ENCODE peak calls at places on chromosomes 4 and X, in four cellular contexts. K is PC-9, D is RWPE2, R is fibroblast of lung. Q is an unnamed sample.

GRCh38 chrX:119996600-119997524 is 53.3 kb upstream of the NKAP start:
- DNase-seq in K (no peak), D (no peak), R (no peak), Q (no peak)

GRCh38 chrX:39729834-39730670 is 367.7 kb downstream of the BCOR start:
- DNase-seq in K (no peak), D (no peak), R (no peak), Q (no peak)

GRCh38 chrX:41733939-41734338 is 10.0 kb downstream of the GPR82 start:
- DNase-seq in K (no peak), D (no peak), R (no peak), Q (no peak)

GRCh38 chrX:40945366-40945713 is 139.9 kb upstream of the USP9X start:
- DNase-seq in K (peak; percentile 7), D (no peak), R (peak; percentile 90), Q (peak; percentile 80)

GRCh38 chrX:150100261-150100660 is 162.0 kb upstream of the EOLA2 start:
- DNase-seq in K (no peak), D (no peak), R (no peak), Q (no peak)

GRCh38 chr4:100679926-100680325 is 162.1 kb upstream of the EMCN start:
- DNase-seq in K (no peak), D (no peak), R (no peak), Q (no peak)

GRCh38 chr4:128162434-128162833 is 101.3 kb downstream of the LARP1B start:
- DNase-seq in K (no peak), D (no peak), R (peak; percentile 20), Q (peak; percentile 21)

GRCh38 chr4:2250003-2250763 is 8.3 kb upstream of the HAUS3 start:
- DNase-seq in K (no peak), D (no peak), R (no peak), Q (no peak)

GRCh38 chr4:118099106-118099505 is 64.8 kb downstream of the NDST3 start:
- DNase-seq in K (no peak), D (no peak), R (no peak), Q (no peak)

GRCh38 chrX:130539721-130540321 is 138.0 kb downstream of the RBMX2 start:
- DNase-seq in K (peak; percentile 36), D (no peak), R (peak; percentile 61), Q (peak; percentile 57)

GRCh38 chr4:76430519-76431388 is 4.3 kb upstream of the SHROOM3 start:
- DNase-seq in K (no peak), D (no peak), R (peak; percentile 77), Q (peak; percentile 75)

GRCh38 chr4:84726356-84726755 is 143.4 kb downstream of the CDS1 start:
- DNase-seq in K (no peak), D (no peak), R (no peak), Q (no peak)

GRCh38 chrX:12955882-12956703 is 18.8 kb upstream of the TMSB4X start:
- DNase-seq in K (peak; percentile 37), D (no peak), R (peak; percentile 81), Q (peak; percentile 84)

GRCh38 chr4:152316969-152317368 is 218.9 kb downstream of the FBXW7 start:
- DNase-seq in K (no peak), D (no peak), R (peak; percentile 35), Q (peak; percentile 8)

GRCh38 chrX:47198687-47199080 is 5.1 kb downstream of the UBA1 start:
- DNase-seq in K (no peak), D (no peak), R (no peak), Q (no peak)

GRCh38 chrX:104972737-104973136 is 247.8 kb downstream of the TEX13A start:
- DNase-seq in K (peak; percentile 2), D (no peak), R (peak; percentile 0), Q (no peak)

GRCh38 chr4:147042046-147042445 is 96.4 kb upstream of the TTC29 start:
- DNase-seq in K (no peak), D (no peak), R (no peak), Q (no peak)

GRCh38 chr4:107718351-107718965 is 1.6 kb downstream of the PAPSS1 start:
- DNase-seq in K (no peak), D (no peak), R (no peak), Q (no peak)

GRCh38 chrX:154804564-154804956 is 725 bp downstream of the MPP1 start:
- DNase-seq in K (no peak), D (no peak), R (no peak), Q (no peak)

GRCh38 chr4:119139316-119139715 is 3.7 kb downstream of the MYOZ2 start:
- DNase-seq in K (no peak), D (no peak), R (peak; percentile 23), Q (peak; percentile 18)

DNA sequence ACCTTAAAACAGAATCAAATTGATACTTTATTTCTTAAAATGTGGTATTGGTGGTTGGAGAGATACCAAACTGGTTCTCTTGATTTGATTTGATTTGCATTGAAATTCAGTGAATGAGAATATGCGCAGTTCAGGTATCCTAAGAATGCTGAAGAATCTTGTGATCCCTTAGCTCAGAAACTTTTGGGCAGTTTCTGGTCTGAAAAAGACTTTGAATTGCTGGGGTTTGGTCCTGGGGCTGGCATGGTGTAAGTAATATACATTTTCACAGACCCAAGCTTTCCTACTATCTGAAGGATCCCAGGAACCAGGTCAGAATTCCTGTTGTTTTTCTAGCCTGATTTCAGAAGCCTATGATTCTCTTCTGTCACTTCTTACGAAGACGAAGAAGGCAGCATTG is 6.6 kb downstream of the RAB33B start:
- DNase-seq in K (no peak), D (no peak), R (no peak), Q (no peak)
- H3K4me3 ChIP-seq in K (no peak overlapping the region), D (no peak overlapping the region), R (no peak overlapping the region), Q (no peak overlapping the region)

GRCh38 chrX:133218329-133218728 is at the start of gene TFDP3:
- DNase-seq in K (no peak), D (no peak), R (no peak), Q (no peak)

GRCh38 chrX:133215017-133215416 is 3.1 kb downstream of the TFDP3 start:
- DNase-seq in K (no peak), D (no peak), R (no peak), Q (no peak)

GRCh38 chrX:133214316-133214715 is 3.8 kb downstream of the TFDP3 start:
- DNase-seq in K (no peak), D (no peak), R (no peak), Q (no peak)

GRCh38 chrX:133215747-133216146 is 2.4 kb downstream of the TFDP3 start:
- DNase-seq in K (peak; percentile 27), D (no peak), R (peak; percentile 11), Q (no peak)
- TF ChIP-seq CTCF in K (peak; percentile 64), D (peak; percentile 37), R (no peak), Q (no peak)

GRCh38 chr4:81519856-81520255 is 48.1 kb upstream of the RASGEF1B start:
- DNase-seq in K (no peak), D (no peak), R (no peak), Q (no peak)

GRCh38 chr4:81519428-81519775 is 47.7 kb upstream of the RASGEF1B start:
- DNase-seq in K (no peak), D (no peak), R (no peak), Q (no peak)

GRCh38 chr4:81518762-81519427 is 47.2 kb upstream of the RASGEF1B start:
- DNase-seq in K (no peak), D (no peak), R (no peak), Q (no peak)

GRCh38 chr4:81512945-81513584 is 41.4 kb upstream of the RASGEF1B start:
- DNase-seq in K (no peak), D (no peak), R (no peak), Q (no peak)

GRCh38 chr4:81516241-81516640 is 44.5 kb upstream of the RASGEF1B start:
- DNase-seq in K (no peak), D (no peak), R (no peak), Q (no peak)
- H3K4me3 ChIP-seq in K (no peak overlapping the region), D (no peak overlapping the region), R (no peak overlapping the region), Q (no peak overlapping the region)

GRCh38 chr4:157803441-157804168 is 369.2 kb downstream of the GASK1B start:
- DNase-seq in K (no peak), D (no peak), R (no peak), Q (no peak)

GRCh38 chr4:157808796-157809408 is 363.9 kb downstream of the GASK1B start:
- DNase-seq in K (no peak), D (no peak), R (no peak), Q (no peak)

GRCh38 chr4:157804169-157804543 is 368.7 kb downstream of the GASK1B start:
- DNase-seq in K (no peak), D (no peak), R (no peak), Q (no peak)

GRCh38 chr4:157806176-157806575 is 366.6 kb downstream of the GASK1B start:
- DNase-seq in K (no peak), D (no peak), R (no peak), Q (no peak)

DNA sequence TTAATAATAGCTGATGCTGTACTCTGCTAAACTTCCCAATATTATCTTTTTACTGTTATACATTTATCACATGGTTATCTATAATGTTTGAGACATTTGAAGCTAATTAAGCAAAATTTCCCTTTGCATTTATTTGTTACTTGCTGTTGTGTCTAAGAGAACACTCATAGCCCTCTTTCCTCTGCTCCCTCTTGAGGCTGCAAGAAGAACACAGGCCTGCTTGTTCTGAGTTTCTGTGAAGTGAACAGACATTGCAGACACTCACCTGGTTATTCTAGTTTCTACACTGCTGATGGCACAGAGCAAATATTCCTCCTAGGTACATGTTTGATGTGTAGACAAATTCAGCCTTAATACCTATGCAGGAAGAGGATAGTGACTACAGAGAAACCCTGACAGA is 367.8 kb downstream of the GASK1B start:
- DNase-seq in K (no peak), D (no peak), R (peak; percentile 1), Q (peak; percentile 19)
- TF ChIP-seq CTCF in K (no peak), D (peak; percentile 22), R (no peak), Q (peak; percentile 42)

DNA sequence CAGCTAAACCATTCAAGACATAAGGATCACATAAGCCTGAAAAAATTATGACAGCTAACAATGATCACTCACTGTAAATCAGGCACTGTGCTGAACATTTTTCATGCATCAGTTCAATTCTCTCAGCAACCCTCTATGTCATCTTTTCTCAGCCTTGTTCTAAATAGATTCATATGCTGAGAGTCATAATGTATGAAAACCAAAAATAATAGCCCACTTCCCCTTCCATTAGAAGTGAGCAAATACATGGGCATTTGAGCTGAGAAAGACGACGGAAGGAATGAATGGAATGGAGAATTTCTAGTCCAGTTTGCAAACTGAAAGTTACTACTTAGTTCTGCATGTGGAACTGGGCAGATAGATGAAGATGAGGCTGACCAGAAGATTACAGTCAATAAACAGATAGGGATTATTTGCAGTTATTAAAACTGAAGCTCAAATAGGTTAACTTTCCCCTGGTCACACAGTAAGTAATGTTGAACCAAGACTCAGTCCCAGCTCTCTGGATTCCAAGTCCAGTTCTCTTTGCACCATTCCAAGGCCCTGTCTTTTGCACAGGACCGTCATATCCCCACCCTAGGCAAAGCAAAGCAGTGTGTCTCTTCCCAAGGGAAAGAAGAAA is 1.6 kb upstream of the SH3RF1 start:
- DNase-seq in K (peak; percentile 20), D (no peak), R (peak; percentile 50), Q (peak; percentile 59)
- H3K4me3 ChIP-seq in K (peak overlapping the region; percentile 91), D (no peak overlapping the region), R (no peak overlapping the region), Q (no peak overlapping the region)

GRCh38 chr4:145679520-145679919 is 426 bp upstream of the C4orf51 start:
- DNase-seq in K (peak; percentile 51), D (no peak), R (peak; percentile 86), Q (peak; percentile 55)

GRCh38 chr4:145681518-145681917 is 1.6 kb downstream of the C4orf51 start:
- DNase-seq in K (no peak), D (no peak), R (no peak), Q (no peak)

GRCh38 chr4:145679991-145680455 is at the start of gene C4orf51:
- DNase-seq in K (peak; percentile 27), D (no peak), R (peak; percentile 56), Q (peak; percentile 48)

GRCh38 chr4:145680902-145681301 is 956 bp downstream of the C4orf51 start:
- DNase-seq in K (no peak), D (no peak), R (no peak), Q (no peak)

GRCh38 chr4:145681956-145682355 is 2.0 kb downstream of the C4orf51 start:
- DNase-seq in K (no peak), D (no peak), R (peak; percentile 21), Q (no peak)
- TF ChIP-seq CTCF in K (no peak), D (no peak), R (no peak), Q (no peak)

GRCh38 chr4:123545569-123546122 is 149.1 kb downstream of the SPRY1 start:
- DNase-seq in K (no peak), D (no peak), R (no peak), Q (no peak)
- H3K4me3 ChIP-seq in K (no peak overlapping the region), D (no peak overlapping the region), R (no peak overlapping the region), Q (no peak overlapping the region)